ENCODE peak calls at places on chromosome 20, in ten cellular contexts. F, S, P, Q, M, U, I, H, V and W are unnamed samples. For H3K27me3, the result is how much of the 10 kb centered on the place peaks cover.

GRCh38 chr20:20184149-20184548 is 131.8 kb downstream of the CFAP61 start:
- DNase-seq in H (no peak), V (peak), U (no peak), Q (no peak), F (no peak), P (no peak), M (no peak), S (no peak), I (no peak), W (no peak)

GRCh38 chr20:14142964-14143627 is 147.8 kb downstream of the MACROD2 start:
- DNase-seq in V (no peak), I (peak), P (no peak), H (no peak), U (no peak), M (no peak), F (peak), S (peak), Q (no peak), W (no peak)

GRCh38 chr20:58389324-58389967 is 417 bp downstream of the VAPB start:
- DNase-seq in F (peak), I (peak), U (no peak), M (peak), P (peak), V (peak), H (no peak), Q (no peak), S (no peak), W (no peak)

GRCh38 chr20:45343867-45344721 is 4.1 kb downstream of the SDC4 start:
- DNase-seq in H (no peak), F (peak), Q (no peak), M (peak), I (peak), P (peak), S (peak), V (no peak), U (no peak), W (no peak)

GRCh38 chr20:10414982-10415650 is 18.9 kb downstream of the MKKS start:
- DNase-seq in P (no peak), Q (no peak), F (peak), V (peak), H (no peak), U (no peak), M (no peak), I (no peak), S (peak), W (no peak)

GRCh38 chr20:41654884-41655283 is 36.7 kb upstream of the CHD6 start:
- DNase-seq in S (peak), Q (no peak), V (peak), U (no peak), F (peak), I (peak), M (no peak), P (no peak), H (no peak), W (no peak)

GRCh38 chr20:12207875-12208274 is 290.2 kb downstream of the BTBD3 start:
- DNase-seq in I (peak), U (no peak), M (peak), Q (no peak), F (peak), S (peak), P (no peak), H (no peak), V (peak), W (no peak)

GRCh38 chr20:57478176-57478575 is 46.8 kb downstream of the CTCFL start:
- DNase-seq in P (no peak), U (no peak), Q (peak), V (no peak), F (no peak), M (no peak), I (no peak), S (no peak), H (no peak), W (no peak)

GRCh38 chr20:8375898-8376297 is 243.8 kb downstream of the PLCB1 start:
- DNase-seq in Q (no peak), F (no peak), H (no peak), V (no peak), M (no peak), U (no peak), P (no peak), S (peak), I (no peak), W (no peak)

GRCh38 chr20:60750909-60751308 is 501.2 kb upstream of the CDH4 start:
- DNase-seq in M (no peak), P (no peak), U (no peak), F (no peak), H (no peak), S (no peak), V (peak), I (no peak), Q (no peak), W (no peak)

GRCh38 chr20:3539708-3540107 is 68.9 kb downstream of the ATRN start:
- DNase-seq in I (no peak), H (no peak), S (no peak), Q (no peak), P (no peak), F (no peak), M (no peak), V (no peak), U (no peak), W (no peak)

GRCh38 chr20:44019638-44020335 is 105.1 kb downstream of the TOX2 start:
- DNase-seq in S (no peak), V (no peak), F (no peak), U (no peak), H (no peak), I (peak), Q (no peak), P (no peak), M (no peak), W (no peak)

GRCh38 chr20:32155017-32155965 is 45.8 kb downstream of the TM9SF4 start:
- DNase-seq in U (peak), I (peak), P (peak), Q (peak), V (peak), M (peak), H (peak), F (peak), S (peak), W (peak)

GRCh38 chr20:1806456-1806855 is 88.8 kb upstream of the SIRPA start:
- DNase-seq in H (no peak), P (no peak), M (no peak), F (no peak), I (no peak), U (no peak), V (peak), Q (no peak), S (no peak), W (no peak)

GRCh38 chr20:1809611-1810510 is 85.3 kb upstream of the SIRPA start:
- DNase-seq in Q (no peak), M (no peak), U (no peak), V (no peak), I (peak), P (no peak), H (no peak), S (peak), F (peak), W (no peak)

GRCh38 chr20:1807394-1807793 is 87.8 kb upstream of the SIRPA start:
- DNase-seq in F (no peak), S (no peak), M (no peak), V (no peak), Q (no peak), I (no peak), P (no peak), H (no peak), U (no peak), W (no peak)

GRCh38 chr20:1809121-1809520 is 86.1 kb upstream of the SIRPA start:
- DNase-seq in F (peak), U (no peak), I (peak), M (no peak), V (no peak), P (no peak), Q (no peak), H (no peak), S (peak), W (no peak)

GRCh38 chr20:1808101-1808500 is 87.1 kb upstream of the SIRPA start:
- DNase-seq in Q (no peak), V (no peak), I (no peak), H (no peak), M (no peak), U (no peak), S (no peak), P (no peak), F (no peak), W (no peak)
- H3K27me3 ChIP-seq in Q (under half), V (under half), I (under half), H (under half), M (under half), U (under half), S (under half), P (under half), F (under half), W (under half)

GRCh38 chr20:38334016-38334415 is 12.3 kb upstream of the LBP start:
- DNase-seq in H (no peak), U (no peak), I (no peak), M (no peak), V (no peak), F (no peak), P (no peak), Q (no peak), S (no peak), W (no peak)

GRCh38 chr20:38330638-38331037 is 15.6 kb upstream of the LBP start:
- DNase-seq in I (no peak), V (no peak), F (no peak), U (no peak), S (no peak), H (no peak), P (no peak), Q (no peak), M (no peak), W (no peak)

GRCh38 chr20:38326309-38326708 is 20.0 kb upstream of the LBP start:
- DNase-seq in Q (no peak), I (no peak), P (no peak), U (no peak), F (no peak), M (no peak), H (no peak), V (no peak), S (no peak), W (no peak)

GRCh38 chr20:38331245-38331644 is 15.0 kb upstream of the LBP start:
- DNase-seq in V (no peak), F (no peak), I (no peak), M (no peak), S (no peak), Q (no peak), U (no peak), H (no peak), P (no peak), W (no peak)

GRCh38 chr20:38331814-38332213 is 14.5 kb upstream of the LBP start:
- DNase-seq in Q (no peak), F (no peak), V (no peak), S (no peak), U (no peak), I (no peak), H (no peak), P (no peak), M (no peak), W (no peak)
- H3K4me3 ChIP-seq in Q (no peak), F (no peak), V (no peak), S (no peak), U (no peak), I (no peak), H (no peak), P (no peak), M (no peak), W (no peak)

GRCh38 chr20:52104546-52105044 is 87.0 kb downstream of the ZFP64 start:
- DNase-seq in M (no peak), S (peak), P (no peak), I (peak), F (no peak), U (no peak), Q (no peak), H (no peak), V (peak), W (no peak)

GRCh38 chr20:52103469-52103910 is 88.1 kb downstream of the ZFP64 start:
- DNase-seq in I (peak), F (no peak), H (no peak), P (no peak), Q (no peak), M (no peak), S (peak), V (peak), U (peak), W (no peak)

GRCh38 chr20:52105573-52106422 is 85.8 kb downstream of the ZFP64 start:
- DNase-seq in S (peak), I (peak), U (no peak), M (no peak), H (no peak), F (peak), V (peak), Q (no peak), P (no peak), W (no peak)

GRCh38 chr20:52103911-52104545 is 87.6 kb downstream of the ZFP64 start:
- DNase-seq in F (no peak), S (peak), P (no peak), Q (no peak), M (no peak), H (no peak), U (peak), I (peak), V (peak), W (no peak)

GRCh38 chr20:52105045-52105572 is 86.5 kb downstream of the ZFP64 start:
- DNase-seq in V (peak), F (peak), H (no peak), S (peak), M (peak), P (no peak), Q (no peak), U (peak), I (peak), W (no peak)
- H3K27ac ChIP-seq in V (peak), F (no peak), H (no peak), S (peak), M (no peak), P (no peak), Q (no peak), U (no peak), I (no peak), W (no peak)

GRCh38 chr20:18091624-18092023 is 33.9 kb upstream of the OVOL2 start:
- DNase-seq in Q (no peak), S (no peak), I (no peak), P (no peak), U (no peak), M (no peak), H (no peak), F (no peak), V (no peak), W (no peak)

GRCh38 chr20:18090477-18090876 is 32.8 kb upstream of the OVOL2 start:
- DNase-seq in P (no peak), Q (no peak), V (no peak), U (no peak), H (no peak), S (no peak), I (no peak), F (no peak), M (no peak), W (no peak)

GRCh38 chr20:18092890-18093289 is 35.2 kb upstream of the OVOL2 start:
- DNase-seq in U (no peak), M (no peak), S (no peak), Q (no peak), V (peak), I (no peak), F (no peak), H (no peak), P (no peak), W (no peak)

GRCh38 chr20:18094191-18094590 is 36.5 kb upstream of the OVOL2 start:
- DNase-seq in V (no peak), S (no peak), U (no peak), I (no peak), F (no peak), Q (no peak), H (no peak), M (no peak), P (no peak), W (no peak)

DNA sequence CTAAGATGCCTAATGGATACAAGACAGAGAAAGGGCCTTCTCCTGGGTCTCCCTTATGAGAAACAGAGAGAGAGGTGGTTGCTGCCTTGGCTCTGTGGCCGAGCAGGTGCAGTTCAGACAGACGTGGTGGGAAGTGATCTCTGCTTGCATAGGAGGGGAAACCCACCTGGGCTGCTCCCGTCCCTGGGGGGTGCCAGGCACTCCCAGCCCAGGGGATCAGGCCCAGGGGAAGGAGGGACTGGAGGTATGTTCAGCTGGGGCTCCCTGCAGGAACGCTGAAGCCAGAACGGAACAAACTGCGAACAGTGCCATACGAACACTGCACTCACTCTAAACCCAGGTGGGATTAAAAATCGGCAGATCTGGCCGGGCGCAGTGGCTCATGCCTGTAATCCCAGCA is 35.7 kb upstream of the OVOL2 start:
- DNase-seq in I (no peak), V (no peak), H (no peak), F (no peak), Q (no peak), U (no peak), M (no peak), P (no peak), S (no peak), W (no peak)
- H3K27me3 ChIP-seq in I (under half), V (under half), H (under half), F (under half), Q (under half), U (under half), M (under half), P (under half), S (under half), W (under half)

GRCh38 chr20:35697696-35698297 is 1.4 kb downstream of the NFS1 start:
- DNase-seq in P (no peak), S (no peak), M (no peak), I (no peak), Q (no peak), H (no peak), V (no peak), U (peak), F (peak), W (no peak)
- H3K4me3 ChIP-seq in P (no peak), S (peak), M (no peak), I (peak), Q (peak), H (peak), V (peak), U (no peak), F (peak), W (peak)

GRCh38 chr20:49394264-49394663 is 88.2 kb downstream of the KCNB1 start:
- DNase-seq in H (no peak), I (peak), Q (peak), M (no peak), S (peak), P (no peak), F (no peak), V (no peak), U (no peak), W (no peak)
- H3K27ac ChIP-seq in H (no peak), I (no peak), Q (no peak), M (no peak), S (no peak), P (peak), F (no peak), V (no peak), U (no peak), W (no peak)